ENCODE peak calls at places on chromosomes 3 and 15, in seven cellular contexts. One of them, this sample, is unnamed.

GRCh38 chr3:37741644-37742043 is 120.0 kb upstream of the CTDSPL start:
- DNase-seq in hippocampal formation: no peak
- DNase-seq in activated T-helper 1 cell treated with anti-CD3 and anti-CD28 coated beads, Interleukin-2, amount 50 U/mL, for 16 hours: no peak
- DNase-seq in pons: peak; percentile 55
- DNase-seq in A172: peak; percentile 29
- DNase-seq in stimulated activated CD8-positive, alpha-beta memory T cell treated with anti-CD3 and anti-CD28 coated beads, Interleukin-4, amount 100 ng/mL, for 1 hour: no peak
- DNase-seq in GM12878: no peak
- DNase-seq in this sample: no peak

GRCh38 chr3:43996379-43997301 is 245.0 kb upstream of the TOPAZ1 start:
- DNase-seq in hippocampal formation: peak; percentile 48
- DNase-seq in activated T-helper 1 cell treated with anti-CD3 and anti-CD28 coated beads, Interleukin-2, amount 50 U/mL, for 16 hours: no peak
- DNase-seq in pons: peak; percentile 24
- DNase-seq in A172: no peak
- DNase-seq in stimulated activated CD8-positive, alpha-beta memory T cell treated with anti-CD3 and anti-CD28 coated beads, Interleukin-4, amount 100 ng/mL, for 1 hour: no peak
- DNase-seq in GM12878: no peak
- DNase-seq in this sample: no peak

GRCh38 chr3:139441656-139442055 is 34.7 kb downstream of the RBP2 start:
- DNase-seq in hippocampal formation: no peak
- DNase-seq in activated T-helper 1 cell treated with anti-CD3 and anti-CD28 coated beads, Interleukin-2, amount 50 U/mL, for 16 hours: no peak
- DNase-seq in pons: no peak
- DNase-seq in A172: no peak
- DNase-seq in stimulated activated CD8-positive, alpha-beta memory T cell treated with anti-CD3 and anti-CD28 coated beads, Interleukin-4, amount 100 ng/mL, for 1 hour: no peak
- DNase-seq in GM12878: no peak
- DNase-seq in this sample: no peak

GRCh38 chr15:85946986-85947385 is 132.7 kb upstream of the AGBL1 start:
- DNase-seq in hippocampal formation: no peak
- DNase-seq in activated T-helper 1 cell treated with anti-CD3 and anti-CD28 coated beads, Interleukin-2, amount 50 U/mL, for 16 hours: no peak
- DNase-seq in pons: no peak
- DNase-seq in A172: no peak
- DNase-seq in stimulated activated CD8-positive, alpha-beta memory T cell treated with anti-CD3 and anti-CD28 coated beads, Interleukin-4, amount 100 ng/mL, for 1 hour: no peak
- DNase-seq in GM12878: no peak
- DNase-seq in this sample: no peak

GRCh38 chr3:123719785-123720531 is 135.1 kb upstream of the HACD2 start:
- DNase-seq in hippocampal formation: peak; percentile 19
- DNase-seq in activated T-helper 1 cell treated with anti-CD3 and anti-CD28 coated beads, Interleukin-2, amount 50 U/mL, for 16 hours: no peak
- DNase-seq in pons: no peak
- DNase-seq in A172: no peak
- DNase-seq in stimulated activated CD8-positive, alpha-beta memory T cell treated with anti-CD3 and anti-CD28 coated beads, Interleukin-4, amount 100 ng/mL, for 1 hour: no peak
- DNase-seq in GM12878: no peak
- DNase-seq in this sample: no peak

GRCh38 chr3:36700537-36701248 is 63.7 kb downstream of the DCLK3 start:
- DNase-seq in hippocampal formation: peak; percentile 40
- DNase-seq in activated T-helper 1 cell treated with anti-CD3 and anti-CD28 coated beads, Interleukin-2, amount 50 U/mL, for 16 hours: no peak
- DNase-seq in pons: peak; percentile 62
- DNase-seq in A172: peak; percentile 75
- DNase-seq in stimulated activated CD8-positive, alpha-beta memory T cell treated with anti-CD3 and anti-CD28 coated beads, Interleukin-4, amount 100 ng/mL, for 1 hour: no peak
- DNase-seq in GM12878: no peak
- DNase-seq in this sample: no peak

GRCh38 chr15:89647191-89647851 is 7.9 kb downstream of the KIF7 start:
- DNase-seq in hippocampal formation: peak; percentile 14
- DNase-seq in activated T-helper 1 cell treated with anti-CD3 and anti-CD28 coated beads, Interleukin-2, amount 50 U/mL, for 16 hours: peak; percentile 40
- DNase-seq in pons: peak; percentile 14
- DNase-seq in A172: peak; percentile 48
- DNase-seq in stimulated activated CD8-positive, alpha-beta memory T cell treated with anti-CD3 and anti-CD28 coated beads, Interleukin-4, amount 100 ng/mL, for 1 hour: peak; percentile 24
- DNase-seq in GM12878: no peak
- DNase-seq in this sample: peak; percentile 49

GRCh38 chr3:55604414-55604813 is 117.3 kb upstream of the WNT5A start:
- DNase-seq in hippocampal formation: no peak
- DNase-seq in activated T-helper 1 cell treated with anti-CD3 and anti-CD28 coated beads, Interleukin-2, amount 50 U/mL, for 16 hours: no peak
- DNase-seq in pons: no peak
- DNase-seq in A172: no peak
- DNase-seq in stimulated activated CD8-positive, alpha-beta memory T cell treated with anti-CD3 and anti-CD28 coated beads, Interleukin-4, amount 100 ng/mL, for 1 hour: no peak
- DNase-seq in GM12878: no peak
- DNase-seq in this sample: no peak

GRCh38 chr3:196938124-196938523 is 4.2 kb downstream of the NCBP2 start:
- DNase-seq in hippocampal formation: no peak
- DNase-seq in activated T-helper 1 cell treated with anti-CD3 and anti-CD28 coated beads, Interleukin-2, amount 50 U/mL, for 16 hours: no peak
- DNase-seq in pons: no peak
- DNase-seq in A172: no peak
- DNase-seq in stimulated activated CD8-positive, alpha-beta memory T cell treated with anti-CD3 and anti-CD28 coated beads, Interleukin-4, amount 100 ng/mL, for 1 hour: no peak
- DNase-seq in GM12878: no peak
- DNase-seq in this sample: no peak

GRCh38 chr3:124107074-124107473 is 115.2 kb upstream of the ROPN1 start:
- DNase-seq in hippocampal formation: no peak
- DNase-seq in activated T-helper 1 cell treated with anti-CD3 and anti-CD28 coated beads, Interleukin-2, amount 50 U/mL, for 16 hours: no peak
- DNase-seq in pons: no peak
- DNase-seq in A172: no peak
- DNase-seq in stimulated activated CD8-positive, alpha-beta memory T cell treated with anti-CD3 and anti-CD28 coated beads, Interleukin-4, amount 100 ng/mL, for 1 hour: no peak
- DNase-seq in GM12878: no peak
- DNase-seq in this sample: no peak

GRCh38 chr3:40968666-40969065 is 230.6 kb upstream of the CTNNB1 start:
- DNase-seq in hippocampal formation: no peak
- DNase-seq in activated T-helper 1 cell treated with anti-CD3 and anti-CD28 coated beads, Interleukin-2, amount 50 U/mL, for 16 hours: no peak
- DNase-seq in pons: no peak
- DNase-seq in A172: no peak
- DNase-seq in stimulated activated CD8-positive, alpha-beta memory T cell treated with anti-CD3 and anti-CD28 coated beads, Interleukin-4, amount 100 ng/mL, for 1 hour: no peak
- DNase-seq in GM12878: no peak
- DNase-seq in this sample: no peak

GRCh38 chr3:30458781-30459180 is 147.6 kb upstream of the TGFBR2 start:
- DNase-seq in hippocampal formation: no peak
- DNase-seq in activated T-helper 1 cell treated with anti-CD3 and anti-CD28 coated beads, Interleukin-2, amount 50 U/mL, for 16 hours: no peak
- DNase-seq in pons: no peak
- DNase-seq in A172: no peak
- DNase-seq in stimulated activated CD8-positive, alpha-beta memory T cell treated with anti-CD3 and anti-CD28 coated beads, Interleukin-4, amount 100 ng/mL, for 1 hour: no peak
- DNase-seq in GM12878: no peak
- DNase-seq in this sample: no peak

GRCh38 chr3:157416347-157417087 is 20.1 kb upstream of the PTX3 start:
- DNase-seq in hippocampal formation: no peak
- DNase-seq in activated T-helper 1 cell treated with anti-CD3 and anti-CD28 coated beads, Interleukin-2, amount 50 U/mL, for 16 hours: no peak
- DNase-seq in pons: no peak
- DNase-seq in A172: no peak
- DNase-seq in stimulated activated CD8-positive, alpha-beta memory T cell treated with anti-CD3 and anti-CD28 coated beads, Interleukin-4, amount 100 ng/mL, for 1 hour: no peak
- DNase-seq in GM12878: no peak
- DNase-seq in this sample: no peak

GRCh38 chr3:63508305-63508704 is 144.2 kb upstream of the SNTN start:
- DNase-seq in hippocampal formation: no peak
- DNase-seq in activated T-helper 1 cell treated with anti-CD3 and anti-CD28 coated beads, Interleukin-2, amount 50 U/mL, for 16 hours: no peak
- DNase-seq in pons: no peak
- DNase-seq in A172: no peak
- DNase-seq in stimulated activated CD8-positive, alpha-beta memory T cell treated with anti-CD3 and anti-CD28 coated beads, Interleukin-4, amount 100 ng/mL, for 1 hour: no peak
- DNase-seq in GM12878: no peak
- DNase-seq in this sample: no peak

GRCh38 chr3:160697628-160698382 is 20.8 kb downstream of the ARL14 start:
- DNase-seq in hippocampal formation: no peak
- DNase-seq in activated T-helper 1 cell treated with anti-CD3 and anti-CD28 coated beads, Interleukin-2, amount 50 U/mL, for 16 hours: no peak
- DNase-seq in pons: no peak
- DNase-seq in A172: peak; percentile 86
- DNase-seq in stimulated activated CD8-positive, alpha-beta memory T cell treated with anti-CD3 and anti-CD28 coated beads, Interleukin-4, amount 100 ng/mL, for 1 hour: no peak
- DNase-seq in GM12878: no peak
- DNase-seq in this sample: no peak